ENCODE peak calls at places on chromosomes 12 and 14, in four cellular contexts. Q is hepatic stellate cell, N is iPS-NIHi11, M is ELF-1. G is an unnamed sample.

GRCh38 chr12:25843976-25844375 is 114.5 kb upstream of the RASSF8 start:
- DNase-seq in Q (no peak), N (no peak), M (no peak), G (no peak)

GRCh38 chr14:105859717-105860614 is 333.6 kb downstream of the TMEM121 start:
- DNase-seq in Q (no peak), N (no peak), M (no peak), G (peak)

GRCh38 chr14:92392726-92393125 is 69.8 kb downstream of the SLC24A4 start:
- DNase-seq in Q (no peak), N (no peak), M (no peak), G (no peak)

GRCh38 chr14:89000007-89000942 is 175.8 kb downstream of the TTC8 start:
- DNase-seq in Q (peak), N (peak), M (peak), G (no peak)

GRCh38 chr12:83945871-83946270 is 966.7 kb downstream of the SLC6A15 start:
- DNase-seq in Q (no peak), N (no peak), M (no peak), G (no peak)

GRCh38 chr12:110689601-110690430 is 901 bp upstream of the HVCN1 start:
- DNase-seq in Q (peak), N (no peak), M (peak), G (no peak)

GRCh38 chr12:50825372-50825838 is 17.3 kb upstream of the TMPRSS12 start:
- DNase-seq in Q (no peak), N (peak), M (no peak), G (peak)

GRCh38 chr14:92105845-92106094 is 612 bp downstream of the ATXN3 start:
- DNase-seq in Q (no peak), N (peak), M (no peak), G (no peak)

G was measured in T-helper 2 cell.